ENCODE peak calls at places on chromosomes 13 and 19, in ten cellular contexts. W, V, H, Z, C, U, J, G, A and N are unnamed samples.

GRCh38 chr13:106095919-106096318 is 439.5 kb downstream of the EFNB2 start:
- DNase-seq in W (no peak), V (no peak), H (no peak), Z (no peak), C (no peak), U (no peak), J (no peak), G (no peak), A (no peak), N (no peak)

GRCh38 chr13:94345374-94346195 is 133.9 kb downstream of the DCT start:
- DNase-seq in W (no peak), V (no peak), H (no peak), Z (peak), C (no peak), U (peak), J (no peak), G (no peak), A (no peak), N (peak)

GRCh38 chr19:30681162-30681996 is 309.2 kb downstream of the ZNF536 start:
- DNase-seq in W (peak), V (no peak), H (no peak), Z (no peak), C (no peak), U (no peak), J (no peak), G (no peak), A (no peak), N (no peak)

GRCh38 chr19:43624933-43625332 is 5.5 kb upstream of the ZNF428 start:
- DNase-seq in W (peak), V (peak), H (no peak), Z (peak), C (no peak), U (peak), J (peak), G (peak), A (peak), N (no peak)

GRCh38 chr19:42176649-42176989 is 40.9 kb downstream of the DEDD2 start:
- DNase-seq in W (no peak), V (no peak), H (no peak), Z (no peak), C (no peak), U (peak), J (no peak), G (no peak), A (peak), N (no peak)

GRCh38 chr19:10292206-10292788 is 2.5 kb downstream of the ICAM5 start:
- DNase-seq in W (peak), V (peak), H (no peak), Z (peak), C (peak), U (peak), J (peak), G (peak), A (peak), N (peak)

GRCh38 chr13:108178105-108178504 is 37.2 kb downstream of the LIG4 start:
- DNase-seq in W (no peak), V (no peak), H (no peak), Z (no peak), C (no peak), U (no peak), J (no peak), G (no peak), A (no peak), N (no peak)

GRCh38 chr13:111423168-111423785 is 102.8 kb downstream of the TEX29 start:
- DNase-seq in W (no peak), V (no peak), H (no peak), Z (no peak), C (no peak), U (peak), J (no peak), G (no peak), A (no peak), N (peak)

GRCh38 chr13:54660277-54660676 is 1631.7 kb downstream of the OLFM4 start:
- DNase-seq in W (no peak), V (no peak), H (peak), Z (no peak), C (no peak), U (no peak), J (no peak), G (no peak), A (no peak), N (no peak)

DNA sequence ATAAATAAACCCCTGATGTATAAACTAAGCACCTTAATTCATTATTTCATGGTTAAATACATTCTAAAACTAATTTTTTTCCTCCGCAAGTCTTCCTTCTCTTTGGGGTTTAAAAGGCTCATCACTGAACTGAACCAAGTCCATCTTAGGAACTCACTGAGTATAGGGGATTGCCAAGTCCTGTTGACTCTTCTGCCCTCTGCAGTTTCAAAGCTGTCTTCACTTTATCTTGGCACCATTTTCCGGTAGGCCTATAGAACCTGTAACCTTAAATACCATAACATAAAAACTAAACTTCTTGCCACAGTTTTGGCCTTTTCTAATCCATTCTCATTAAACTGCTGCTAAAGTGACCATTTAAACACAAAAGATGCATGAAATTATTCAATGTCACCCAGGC is 66.5 kb upstream of the USPL1 start:
- DNase-seq in W (no peak), V (no peak), H (no peak), Z (peak), C (no peak), U (peak), J (no peak), G (no peak), A (peak), N (peak)
- TF ChIP-seq CTCF in W (no peak), V (peak), H (peak), Z (peak), C (peak), U (peak), J (peak), G (peak), A (no peak), N (peak)

GRCh38 chr19:7916137-7916907 is 1.7 kb downstream of the TGFBR3L start:
- DNase-seq in W (no peak), V (peak), H (peak), Z (no peak), C (no peak), U (no peak), J (peak), G (peak), A (no peak), N (no peak)
- TF ChIP-seq CTCF in W (no peak), V (no peak), H (peak), Z (no peak), C (no peak), U (no peak), J (no peak), G (no peak), A (no peak), N (no peak)

GRCh38 chr19:2050349-2050990 is 574 bp downstream of the MKNK2 start:
- DNase-seq in W (no peak), V (no peak), H (peak), Z (no peak), C (no peak), U (no peak), J (no peak), G (no peak), A (no peak), N (no peak)
- TF ChIP-seq CTCF in W (no peak), V (no peak), H (no peak), Z (no peak), C (no peak), U (no peak), J (no peak), G (no peak), A (no peak), N (no peak)

DNA sequence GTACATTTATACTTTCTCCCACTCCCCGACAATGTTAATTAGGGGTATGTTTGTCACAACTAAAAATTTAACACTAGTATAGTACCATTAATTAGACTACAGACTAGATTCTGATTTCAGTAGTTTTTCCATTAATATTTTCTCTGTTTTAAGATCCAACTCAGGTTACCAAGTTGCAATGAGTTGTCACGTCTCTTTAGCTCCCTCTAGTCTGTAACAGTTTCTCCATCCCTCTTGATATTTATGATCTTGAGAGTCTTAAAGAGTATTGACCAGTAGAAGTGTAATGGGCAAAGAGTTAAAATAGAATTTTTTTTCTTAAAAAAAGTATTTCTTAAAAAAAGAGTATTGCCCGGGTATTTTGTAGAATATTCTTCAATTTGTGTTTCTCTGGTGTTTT is 598.1 kb downstream of the TBC1D4 start:
- DNase-seq in W (no peak), V (no peak), H (no peak), Z (peak), C (no peak), U (no peak), J (no peak), G (no peak), A (no peak), N (no peak)
- TF ChIP-seq CTCF in W (no peak), V (no peak), H (peak), Z (peak), C (no peak), U (no peak), J (no peak), G (no peak), A (no peak), N (peak)

GRCh38 chr19:4343845-4344713 is 717 bp downstream of the MPND start:
- DNase-seq in W (peak), V (no peak), H (no peak), Z (no peak), C (no peak), U (no peak), J (no peak), G (no peak), A (no peak), N (no peak)

GRCh38 chr19:4347521-4347920 is 4.2 kb downstream of the MPND start:
- DNase-seq in W (no peak), V (no peak), H (no peak), Z (no peak), C (no peak), U (no peak), J (no peak), G (no peak), A (no peak), N (no peak)

GRCh38 chr19:4345656-4346383 is 2.5 kb downstream of the MPND start:
- DNase-seq in W (no peak), V (no peak), H (no peak), Z (no peak), C (no peak), U (no peak), J (no peak), G (no peak), A (no peak), N (no peak)

GRCh38 chr19:4342421-4343055 is 824 bp upstream of the MPND start:
- DNase-seq in W (peak), V (peak), H (peak), Z (peak), C (peak), U (peak), J (peak), G (peak), A (peak), N (peak)

DNA sequence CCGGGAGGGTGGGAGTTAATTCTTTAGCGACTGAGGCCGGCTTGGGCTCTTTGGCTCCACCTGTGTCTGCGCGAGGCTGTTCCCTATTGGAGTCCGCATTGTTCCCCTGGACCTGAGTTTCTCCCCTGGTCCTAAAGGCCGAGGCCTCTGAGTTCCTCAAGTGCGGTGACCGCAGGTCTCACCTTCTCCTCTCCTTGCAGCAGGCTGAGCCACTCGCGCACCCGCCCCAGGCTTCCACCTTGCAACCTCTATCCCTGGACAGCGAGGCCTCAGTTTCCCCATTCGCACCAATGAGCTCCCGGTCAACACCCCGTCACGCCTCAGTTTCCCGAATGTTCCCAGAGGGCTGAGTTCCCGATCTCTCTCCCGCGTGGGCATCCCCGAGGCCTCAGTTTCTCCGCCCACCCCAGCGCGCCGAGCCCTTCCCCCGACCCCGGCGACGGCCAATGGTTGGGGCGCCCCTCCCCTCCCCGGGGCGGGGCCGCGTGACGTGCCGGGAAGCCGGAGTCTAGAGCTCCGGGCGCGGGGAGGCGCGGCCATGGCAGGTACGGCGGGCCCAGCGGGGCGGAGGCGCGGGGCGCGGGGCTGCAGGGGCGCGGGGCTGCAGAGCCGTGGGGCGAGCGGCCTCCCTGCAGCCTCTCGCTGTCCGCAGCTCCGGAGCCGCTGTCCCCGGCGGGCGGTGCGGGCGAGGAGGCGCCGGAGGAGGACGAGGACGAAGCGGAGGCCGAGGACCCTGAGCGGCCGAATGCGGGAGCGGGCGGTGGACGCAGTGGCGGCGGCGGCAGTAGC is at the start of gene MPND:
- DNase-seq in W (peak), V (peak), H (peak), Z (peak), C (peak), U (peak), J (peak), G (peak), A (peak), N (peak)
- TF ChIP-seq CTCF in W (no peak), V (peak), H (peak), Z (peak), C (peak), U (no peak), J (peak), G (no peak), A (no peak), N (peak)

GRCh38 chr19:18020212-18021067 is 12.5 kb downstream of the ARRDC2 start:
- DNase-seq in W (peak), V (peak), H (no peak), Z (peak), C (no peak), U (peak), J (peak), G (peak), A (no peak), N (no peak)
- TF ChIP-seq CTCF in W (no peak), V (no peak), H (peak), Z (peak), C (no peak), U (no peak), J (no peak), G (no peak), A (no peak), N (no peak)

GRCh38 chr19:55674841-55675660 is at the start of gene EPN1:
- DNase-seq in W (peak), V (peak), H (peak), Z (peak), C (peak), U (peak), J (peak), G (peak), A (peak), N (peak)

GRCh38 chr19:55677572-55678028 is 2.6 kb downstream of the EPN1 start:
- DNase-seq in W (no peak), V (no peak), H (no peak), Z (no peak), C (no peak), U (no peak), J (no peak), G (no peak), A (peak), N (no peak)

GRCh38 chr19:55676889-55677505 is 2.0 kb downstream of the EPN1 start:
- DNase-seq in W (no peak), V (no peak), H (no peak), Z (no peak), C (no peak), U (no peak), J (no peak), G (no peak), A (no peak), N (no peak)

GRCh38 chr19:55675661-55676354 is 782 bp downstream of the EPN1 start:
- DNase-seq in W (no peak), V (no peak), H (no peak), Z (no peak), C (no peak), U (no peak), J (no peak), G (no peak), A (no peak), N (peak)

DNA sequence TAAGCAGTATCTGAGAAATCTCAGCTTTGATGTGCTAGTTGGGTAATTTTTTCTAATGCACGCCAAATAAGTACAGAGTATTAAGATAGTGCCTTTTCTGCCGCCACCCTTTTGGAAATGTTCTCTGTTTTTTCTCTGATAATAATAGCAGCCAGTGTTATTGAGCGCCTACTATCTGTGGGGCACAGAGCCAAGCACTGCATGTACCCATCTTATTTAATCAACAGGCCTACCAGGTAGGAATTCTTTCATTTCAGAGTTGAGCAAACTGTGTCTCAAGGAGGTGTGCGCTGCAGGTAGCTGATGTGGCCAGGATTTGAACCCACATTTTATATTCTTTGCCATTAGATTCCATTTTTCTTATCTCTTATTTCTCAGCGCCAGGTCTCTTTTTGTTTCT is 1.4 kb downstream of the EPN1 start:
- DNase-seq in W (no peak), V (no peak), H (no peak), Z (peak), C (no peak), U (no peak), J (no peak), G (no peak), A (no peak), N (peak)
- TF ChIP-seq CTCF in W (no peak), V (no peak), H (no peak), Z (peak), C (no peak), U (no peak), J (no peak), G (no peak), A (no peak), N (no peak)